ENCODE peak calls at places on chromosomes 7 and 10, in four cellular contexts. J is cardiac muscle cell, U is neural crest cell, V is pancreas. W is an unnamed sample.

GRCh38 chr7:117960351-117960750 is 87.1 kb upstream of the CTTNBP2 start:
- DNase-seq in J (no peak), U (no peak), V (no peak), W (no peak)

GRCh38 chr7:31192996-31193395 is 140.9 kb downstream of the ADCYAP1R1 start:
- DNase-seq in J (peak), U (peak), V (peak), W (no peak)

GRCh38 chr10:43383204-43383971 is 12.0 kb downstream of the FXYD4 start:
- DNase-seq in J (peak), U (no peak), V (peak), W (no peak)

GRCh38 chr7:156021476-156021875 is 209.2 kb upstream of the SHH start:
- DNase-seq in J (no peak), U (no peak), V (no peak), W (no peak)

GRCh38 chr10:103545771-103546281 is 52.3 kb downstream of the NEURL1 start:
- DNase-seq in J (no peak), U (no peak), V (no peak), W (no peak)

GRCh38 chr7:36475011-36475342 is 85.3 kb downstream of the ANLN start:
- DNase-seq in J (no peak), U (no peak), V (no peak), W (no peak)

GRCh38 chr7:137480824-137481365 is 137.4 kb upstream of the PTN start:
- DNase-seq in J (no peak), U (no peak), V (no peak), W (no peak)

GRCh38 chr7:26686448-26686981 is 177.9 kb downstream of the SKAP2 start:
- DNase-seq in J (peak), U (no peak), V (peak), W (peak)

GRCh38 chr7:26065652-26066051 is 86.3 kb upstream of the NFE2L3 start:
- DNase-seq in J (no peak), U (no peak), V (no peak), W (no peak)

GRCh38 chr7:16891338-16891737 is 9.6 kb upstream of the AGR3 start:
- DNase-seq in J (peak), U (no peak), V (no peak), W (peak)

GRCh38 chr10:87767253-87767652 is 50.8 kb downstream of the ATAD1 start:
- DNase-seq in J (peak), U (no peak), V (no peak), W (no peak)

GRCh38 chr7:31922883-31923282 is 147.3 kb downstream of the PDE1C start:
- DNase-seq in J (no peak), U (no peak), V (no peak), W (no peak)

GRCh38 chr7:30379741-30380140 is 95.3 kb downstream of the ZNRF2 start:
- DNase-seq in J (no peak), U (no peak), V (no peak), W (no peak)

GRCh38 chr10:57955076-57955475 is 312.6 kb downstream of the IPMK start:
- DNase-seq in J (peak), U (no peak), V (no peak), W (peak)

GRCh38 chr7:73707045-73707631 is 12.3 kb downstream of the STX1A start:
- DNase-seq in J (no peak), U (no peak), V (peak), W (no peak)

GRCh38 chr10:34290412-34291082 is 524.5 kb downstream of the PARD3 start:
- DNase-seq in J (peak), U (no peak), V (no peak), W (peak)

GRCh38 chr7:128874140-128875031 is 11.7 kb downstream of the ATP6V1F start:
- DNase-seq in J (no peak), U (no peak), V (no peak), W (no peak)

GRCh38 chr10:36608251-36608650 is 517.1 kb upstream of the ANKRD30A start:
- DNase-seq in J (peak), U (no peak), V (no peak), W (no peak)

GRCh38 chr10:36608866-36609265 is 516.5 kb upstream of the ANKRD30A start:
- DNase-seq in J (peak), U (no peak), V (no peak), W (no peak)

DNA sequence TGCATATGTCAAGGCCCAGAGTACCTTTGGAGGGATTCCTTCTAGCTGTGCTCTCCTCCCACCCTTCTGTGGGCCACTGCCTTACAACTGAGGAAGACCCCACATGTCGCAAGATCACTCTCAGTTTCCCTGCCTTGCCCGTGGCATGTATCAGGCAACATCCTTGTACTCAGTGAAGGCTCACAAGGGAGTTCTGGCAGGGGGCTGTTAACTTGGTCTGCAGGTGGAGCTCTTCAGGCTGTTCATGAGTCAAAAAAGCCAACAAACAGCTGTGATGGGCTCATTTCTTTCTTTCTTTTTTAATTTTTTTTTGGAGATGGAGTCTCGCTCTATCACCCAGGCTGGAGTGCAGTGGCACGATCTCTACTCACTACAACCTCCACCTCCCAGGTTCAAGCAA is 513.0 kb upstream of the ANKRD30A start:
- DNase-seq in J (no peak), U (no peak), V (no peak), W (no peak)
- TF ChIP-seq CTCF in J (no peak), U (no peak), V (no peak), W (no peak)

DNA sequence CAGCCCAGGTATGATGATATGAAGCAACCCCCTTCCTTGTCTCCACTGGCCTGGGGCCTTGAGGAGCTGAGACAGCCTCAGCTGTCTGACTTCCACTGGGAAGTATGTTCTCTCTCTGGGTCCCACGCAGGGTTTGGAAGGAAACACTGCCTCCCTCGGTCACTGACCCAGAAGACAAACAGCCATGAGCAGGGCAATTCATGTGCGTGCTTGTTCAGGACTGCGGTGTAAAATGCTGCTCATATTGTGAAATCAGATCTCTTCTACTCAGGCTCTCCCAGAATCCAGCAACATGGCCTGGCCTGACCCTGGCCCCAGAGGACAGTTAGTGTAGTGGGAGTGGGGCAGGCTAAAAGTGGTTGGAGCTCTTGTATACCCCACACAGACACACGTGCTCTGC is 2.8 kb downstream of the CLCN1 start:
- DNase-seq in J (peak), U (no peak), V (no peak), W (no peak)
- TF ChIP-seq CTCF in J (no peak), U (no peak), V (no peak), W (no peak)

GRCh38 chr7:40714338-40715052 is 579.7 kb downstream of the SUGCT start:
- DNase-seq in J (no peak), U (no peak), V (no peak), W (no peak)

GRCh38 chr7:40717242-40717641 is 582.4 kb downstream of the SUGCT start:
- DNase-seq in J (peak), U (peak), V (peak), W (no peak)

GRCh38 chr7:40711706-40712105 is 576.9 kb downstream of the SUGCT start:
- DNase-seq in J (no peak), U (no peak), V (no peak), W (no peak)

GRCh38 chr7:40716052-40716451 is 581.2 kb downstream of the SUGCT start:
- DNase-seq in J (peak), U (no peak), V (no peak), W (no peak)

DNA sequence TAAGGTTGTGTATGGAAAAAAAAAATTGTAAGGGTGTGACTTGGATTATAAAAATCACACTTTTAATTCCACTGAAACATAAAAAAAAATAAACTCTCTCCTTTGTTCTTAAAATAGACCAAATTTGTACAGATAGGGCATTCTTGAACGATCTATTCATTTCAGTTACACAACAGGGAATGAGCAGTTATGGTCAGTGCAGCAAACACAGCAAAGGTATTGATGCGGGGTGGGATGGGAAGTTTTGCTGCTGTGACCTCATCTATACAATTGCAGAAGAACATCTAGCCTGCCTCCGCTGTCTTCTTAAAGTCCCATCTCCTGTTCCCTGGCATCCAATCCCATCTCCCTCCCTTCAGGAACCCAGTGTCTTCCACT is 580.2 kb downstream of the SUGCT start:
- DNase-seq in J (no peak), U (no peak), V (no peak), W (no peak)
- TF ChIP-seq CTCF in J (no peak), U (no peak), V (no peak), W (no peak)

GRCh38 chr7:91398341-91398740 is 134.1 kb downstream of the FZD1 start:
- DNase-seq in J (no peak), U (no peak), V (no peak), W (no peak)

GRCh38 chr7:91397099-91397498 is 132.9 kb downstream of the FZD1 start:
- DNase-seq in J (no peak), U (no peak), V (no peak), W (no peak)

DNA sequence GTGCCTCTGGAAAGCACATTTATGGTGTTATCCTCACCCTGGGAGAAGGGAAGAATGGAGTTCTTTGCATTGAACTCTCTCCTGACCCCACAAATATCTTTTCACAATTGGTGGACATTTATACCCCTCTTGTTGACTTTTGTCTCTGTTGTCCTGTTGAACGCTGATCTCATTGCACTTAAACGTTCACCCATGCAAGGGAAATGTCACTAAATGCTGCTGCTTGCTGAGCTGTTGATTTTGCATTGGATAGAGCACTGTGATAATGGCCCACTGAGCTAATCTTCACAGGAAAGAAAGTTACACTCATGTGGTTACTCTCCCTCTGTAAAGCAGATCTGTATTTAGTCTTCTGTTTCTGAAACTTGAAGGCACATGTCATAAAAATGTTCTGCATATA is 133.4 kb downstream of the FZD1 start:
- DNase-seq in J (no peak), U (no peak), V (no peak), W (no peak)
- TF ChIP-seq CTCF in J (no peak), U (no peak), V (no peak), W (no peak)

GRCh38 chr10:86389441-86390193 is 23.0 kb upstream of the GRID1 start:
- DNase-seq in J (peak), U (peak), V (peak), W (no peak)
- TF ChIP-seq CTCF in J (no peak), U (peak), V (no peak), W (no peak)

DNA sequence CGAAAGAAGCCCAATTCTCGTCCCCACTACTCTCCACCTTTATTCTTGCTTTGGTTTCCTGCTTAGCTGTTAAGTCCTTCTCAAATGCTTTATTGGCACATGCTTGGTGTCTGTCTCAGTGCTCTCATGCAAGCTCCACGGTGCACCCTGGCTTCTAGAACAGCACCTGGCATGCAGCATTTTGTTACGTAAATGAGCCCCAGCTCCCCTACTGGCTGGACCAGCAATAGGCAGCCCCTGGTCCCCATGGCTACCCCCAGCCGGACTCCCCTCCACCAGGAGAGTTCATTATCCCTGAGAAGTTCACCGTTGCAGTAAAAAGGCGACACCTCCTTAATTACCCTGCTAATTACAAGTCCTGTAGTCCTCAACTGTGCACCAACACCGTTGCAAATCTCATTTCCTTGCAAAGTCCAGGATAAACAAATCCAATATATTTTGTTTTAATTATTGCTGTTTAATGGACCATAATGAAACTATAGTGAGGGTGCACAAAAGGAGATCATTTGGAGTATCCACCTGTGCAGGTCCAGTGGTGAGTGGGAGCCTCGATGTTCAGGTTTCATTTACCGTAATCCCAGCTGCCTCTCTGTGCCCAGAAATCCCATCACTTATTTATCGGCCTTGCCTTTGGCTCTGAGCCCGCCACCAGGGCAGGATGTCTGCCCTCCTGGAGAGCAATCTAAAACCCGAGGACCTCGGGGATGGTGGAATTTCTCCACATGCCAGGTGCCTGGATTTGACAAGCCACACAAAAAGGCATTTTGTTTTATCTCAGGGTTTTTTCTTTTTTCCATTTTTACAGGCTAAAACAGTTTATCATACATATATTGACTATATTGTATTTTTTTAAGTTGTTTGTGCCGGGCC is 12.8 kb upstream of the DRGX start:
- DNase-seq in J (peak), U (no peak), V (no peak), W (no peak)
- TF ChIP-seq CTCF in J (peak), U (no peak), V (no peak), W (peak)

GRCh38 chr10:30384791-30385201 is 35.7 kb upstream of the MTPAP start:
- DNase-seq in J (peak), U (peak), V (no peak), W (peak)
- TF ChIP-seq CTCF in J (peak), U (peak), V (no peak), W (peak)

DNA sequence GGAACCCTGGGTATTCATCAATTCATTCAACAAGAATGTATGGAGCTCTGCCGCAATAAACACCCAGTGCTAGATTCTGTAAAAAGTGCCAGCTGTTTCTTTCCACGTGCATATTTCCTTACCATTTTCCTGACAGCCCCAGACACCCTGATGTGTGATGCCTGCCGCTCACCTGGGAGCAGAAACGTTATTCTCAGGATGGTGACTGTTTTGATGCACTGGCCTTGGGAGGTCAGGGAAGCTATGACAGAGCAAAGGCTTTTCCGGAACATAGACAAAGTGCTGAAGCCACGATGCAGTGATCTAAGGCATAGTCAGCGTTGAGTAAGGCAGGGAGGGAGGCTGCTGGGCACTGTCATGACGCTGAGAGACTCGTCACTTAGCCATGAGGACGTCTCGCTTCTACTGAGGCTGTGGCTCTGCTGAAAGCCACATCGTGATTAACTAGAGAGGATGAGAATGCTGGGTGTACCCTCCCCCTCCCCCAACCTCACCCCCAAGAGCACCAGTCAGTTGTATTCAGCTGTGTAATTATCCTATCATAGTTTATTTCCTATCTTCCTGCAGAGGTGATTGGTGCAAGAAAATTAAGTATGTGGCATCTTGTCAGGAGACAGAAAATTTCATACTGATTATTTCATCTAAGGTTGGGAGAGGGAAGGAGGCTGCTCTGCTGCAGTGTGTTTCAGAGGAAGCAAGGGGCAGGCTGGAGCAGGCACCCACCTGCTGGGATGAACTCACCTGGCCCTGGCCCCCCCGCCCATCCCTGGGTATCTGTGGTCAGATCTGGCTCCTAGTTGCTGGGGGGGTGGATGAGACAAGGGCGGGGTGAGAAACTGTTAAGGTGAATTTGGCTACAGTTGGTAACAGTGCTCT is 48.8 kb upstream of the SMNDC1 start:
- DNase-seq in J (peak), U (no peak), V (no peak), W (peak)
- TF ChIP-seq CTCF in J (no peak), U (no peak), V (no peak), W (no peak)

DNA sequence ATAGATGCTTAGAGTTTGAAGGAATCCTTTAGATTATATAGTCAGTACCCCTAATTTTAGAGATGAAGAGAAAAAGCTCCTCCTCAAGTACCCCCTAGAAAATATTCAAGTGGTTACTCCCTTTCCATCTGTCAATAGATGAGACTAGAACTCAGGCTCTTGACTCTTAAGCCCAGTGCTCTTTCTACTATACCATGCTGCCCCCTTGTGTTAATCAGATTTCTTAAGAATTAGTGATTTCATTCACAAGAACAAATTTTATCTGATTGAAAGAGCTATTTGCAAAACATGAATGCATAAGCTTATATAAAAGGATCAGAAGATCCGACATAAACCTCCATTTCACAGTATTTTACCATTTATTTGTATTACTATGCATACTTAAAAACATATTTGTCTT is 179.3 kb downstream of the TFEC start:
- DNase-seq in J (peak), U (no peak), V (no peak), W (peak)
- TF ChIP-seq CTCF in J (peak), U (peak), V (no peak), W (peak)

DNA sequence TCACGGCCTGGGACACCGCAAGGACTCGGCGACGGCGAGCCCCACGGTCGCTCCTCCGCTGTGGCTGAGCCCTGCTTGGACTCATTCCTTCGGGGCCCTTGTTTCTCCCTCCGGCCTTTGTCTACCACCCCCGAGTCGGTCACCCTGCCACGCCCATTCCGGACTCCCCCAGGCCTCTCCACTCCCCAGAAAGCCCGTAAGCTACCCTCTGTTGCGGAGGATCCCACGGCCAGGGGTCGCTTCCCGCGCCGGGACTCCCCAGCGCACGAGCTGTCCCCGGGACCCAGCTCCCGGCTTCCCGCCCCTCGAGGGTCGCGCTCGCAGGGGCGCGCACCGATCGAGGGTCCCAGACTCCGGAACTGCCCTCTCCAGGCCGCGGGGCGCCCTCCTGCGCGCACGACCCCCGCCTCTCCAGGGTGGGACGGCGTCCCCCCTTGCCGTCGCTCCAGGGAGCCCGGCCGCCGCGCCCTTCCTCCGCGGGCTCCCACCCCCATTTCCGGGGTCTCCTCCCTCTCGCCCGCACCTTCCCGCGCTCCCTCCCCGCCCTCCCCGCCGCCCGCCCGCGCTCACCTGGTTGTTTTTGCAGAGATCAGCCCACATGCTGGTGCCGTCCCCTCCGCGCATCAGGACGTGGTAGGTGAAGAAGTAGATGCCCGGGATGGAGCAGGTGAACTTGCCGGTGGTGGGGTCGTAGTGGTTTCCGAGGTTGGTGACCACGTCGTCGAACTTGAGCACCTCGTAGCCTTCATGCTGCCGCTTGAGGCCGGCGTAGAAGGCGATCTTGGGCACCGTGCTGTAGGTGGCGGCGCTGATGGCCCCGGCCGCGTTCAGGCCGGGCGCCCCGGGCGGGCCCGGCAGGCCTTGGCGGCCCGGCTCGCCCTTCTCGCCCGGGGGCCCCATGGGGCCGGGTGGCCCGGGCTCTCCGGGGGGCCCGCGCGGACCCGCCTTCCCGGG is 1.5 kb downstream of the C1QL3 start:
- DNase-seq in J (no peak), U (no peak), V (peak), W (no peak)
- TF ChIP-seq CTCF in J (no peak), U (no peak), V (no peak), W (no peak)